ENCODE peak calls at places on chromosomes 1 and 21, in six cellular contexts. E is GM23338, F is SJCRH30, S is ascending aorta, B is OCI-LY7, C is mesenchymal stem cell. D is an unnamed sample.

GRCh38 chr1:192807968-192808587 is 761 bp upstream of the RGS2 start:
- DNase-seq in S (no peak), B (no peak), F (no peak), C (peak), E (peak), D (no peak)

GRCh38 chr1:232709339-232709738 is 79.4 kb upstream of the SIPA1L2 start:
- DNase-seq in S (no peak), C (peak), F (no peak), E (no peak), B (no peak), D (no peak)

GRCh38 chr1:54001620-54002019 is 16.4 kb downstream of the LDLRAD1 start:
- DNase-seq in S (no peak), F (no peak), B (no peak), C (no peak), E (no peak), D (no peak)

GRCh38 chr1:152917794-152918193 is 9.4 kb downstream of the IVL start:
- DNase-seq in B (no peak), S (no peak), C (no peak), E (peak), F (no peak), D (no peak)

GRCh38 chr1:93623875-93624274 is 57.8 kb downstream of the BCAR3 start:
- DNase-seq in B (no peak), F (no peak), C (peak), E (no peak), S (no peak), D (no peak)

GRCh38 chr21:38439957-38440356 is 58.3 kb downstream of the ERG start:
- DNase-seq in F (no peak), B (no peak), S (no peak), E (no peak), C (no peak), D (no peak)

GRCh38 chr1:176691251-176692228 is 228.6 kb downstream of the PAPPA2 start:
- DNase-seq in B (peak), E (peak), S (peak), F (peak), C (peak), D (no peak)

GRCh38 chr1:113451710-113452109 is 61.4 kb downstream of the MAGI3 start:
- DNase-seq in C (no peak), E (no peak), B (no peak), F (no peak), S (no peak), D (no peak)

GRCh38 chr1:161905269-161905884 is 118.3 kb downstream of the OLFML2B start:
- DNase-seq in B (peak), C (peak), F (peak), E (peak), S (no peak), D (no peak)

GRCh38 chr1:200739499-200740290 is 1.0 kb downstream of the CAMSAP2 start:
- DNase-seq in S (peak), B (no peak), C (peak), F (no peak), E (peak), D (peak)

GRCh38 chr1:94778808-94779207 is 41.3 kb upstream of the SLC44A3 start:
- DNase-seq in S (no peak), E (no peak), C (peak), F (no peak), B (no peak), D (no peak)

GRCh38 chr1:154276797-154277196 is 4.4 kb downstream of the HAX1 start:
- DNase-seq in B (peak), C (no peak), F (no peak), S (no peak), E (peak), D (no peak)

GRCh38 chr1:89499320-89499719 is 25.3 kb upstream of the LRRC8B start:
- DNase-seq in S (no peak), F (no peak), C (no peak), E (no peak), B (no peak), D (no peak)

GRCh38 chr1:19454265-19455198 is 30.8 kb downstream of the CAPZB start:
- DNase-seq in S (no peak), F (no peak), C (peak), E (no peak), B (no peak), D (no peak)

GRCh38 chr1:229596961-229597699 is 28.8 kb downstream of the TAF5L start:
- DNase-seq in C (peak), E (no peak), B (no peak), F (no peak), S (peak), D (peak)

GRCh38 chr1:245484176-245484575 is 329.4 kb downstream of the KIF26B start:
- DNase-seq in E (peak), F (no peak), B (no peak), S (no peak), C (no peak), D (no peak)

GRCh38 chr1:52473039-52473438 is 68.6 kb downstream of the PRPF38A start:
- DNase-seq in E (no peak), F (no peak), C (no peak), S (no peak), B (no peak), D (no peak)

GRCh38 chr1:27161594-27161993 is 6.7 kb upstream of the SLC9A1 start:
- DNase-seq in E (no peak), B (peak), S (no peak), F (no peak), C (no peak), D (no peak)

GRCh38 chr1:12342261-12343003 is 112.6 kb downstream of the VPS13D start:
- DNase-seq in E (no peak), C (peak), S (no peak), F (peak), B (no peak), D (no peak)

GRCh38 chr1:58395355-58395754 is 151.2 kb downstream of the OMA1 start:
- DNase-seq in E (no peak), C (peak), F (peak), S (no peak), B (no peak), D (no peak)

GRCh38 chr1:230321741-230322420 is 104.3 kb downstream of the PGBD5 start:
- DNase-seq in C (no peak), B (no peak), E (no peak), S (no peak), F (no peak), D (no peak)

GRCh38 chr1:213790565-213790964 is 197.2 kb upstream of the PROX1 start:
- DNase-seq in S (no peak), F (no peak), E (no peak), B (no peak), C (no peak), D (no peak)

GRCh38 chr1:31761883-31762282 is 2.3 kb downstream of the ADGRB2 start:
- DNase-seq in C (peak), B (no peak), F (no peak), S (no peak), E (no peak), D (no peak)

GRCh38 chr21:20970691-20971090 is 27.5 kb upstream of the NCAM2 start:
- DNase-seq in E (no peak), B (no peak), F (no peak), S (no peak), C (no peak), D (no peak)

GRCh38 chr1:25618433-25618808 is 1.8 kb downstream of the MAN1C1 start:
- DNase-seq in E (peak), B (no peak), F (peak), C (no peak), S (no peak), D (no peak)

GRCh38 chr21:44089001-44089911 is 17.9 kb upstream of the PWP2 start:
- DNase-seq in C (no peak), B (peak), E (no peak), F (no peak), S (peak), D (peak)

GRCh38 chr1:200252526-200252925 is 157.3 kb downstream of the ZNF281 start:
- DNase-seq in B (no peak), F (no peak), S (no peak), E (no peak), C (no peak), D (no peak)

GRCh38 chr1:50972766-50973165 is 2.7 kb downstream of the CDKN2C start:
- DNase-seq in S (no peak), B (no peak), E (no peak), C (no peak), F (no peak), D (no peak)

GRCh38 chr1:194813109-194813508 is 1626.7 kb upstream of the B3GALT2 start:
- DNase-seq in B (no peak), E (no peak), S (no peak), C (no peak), F (no peak), D (no peak)

GRCh38 chr1:94463765-94464330 is 45.7 kb downstream of the ABCD3 start:
- DNase-seq in C (peak), S (no peak), E (peak), B (peak), F (peak), D (no peak)

GRCh38 chr1:227911376-227911775 is 36.4 kb downstream of the WNT9A start:
- DNase-seq in F (no peak), B (no peak), E (no peak), C (no peak), S (no peak), D (no peak)
- H3K27ac ChIP-seq in F (no peak), B (no peak), E (no peak), C (no peak), S (no peak), D (no peak)

GRCh38 chr21:15140321-15141019 is 75.7 kb upstream of the NRIP1 start:
- DNase-seq in B (no peak), F (peak), C (no peak), E (no peak), S (no peak), D (no peak)
- H3K4me3 ChIP-seq in B (no peak), F (peak), C (no peak), E (no peak), S (no peak), D (no peak)

DNA sequence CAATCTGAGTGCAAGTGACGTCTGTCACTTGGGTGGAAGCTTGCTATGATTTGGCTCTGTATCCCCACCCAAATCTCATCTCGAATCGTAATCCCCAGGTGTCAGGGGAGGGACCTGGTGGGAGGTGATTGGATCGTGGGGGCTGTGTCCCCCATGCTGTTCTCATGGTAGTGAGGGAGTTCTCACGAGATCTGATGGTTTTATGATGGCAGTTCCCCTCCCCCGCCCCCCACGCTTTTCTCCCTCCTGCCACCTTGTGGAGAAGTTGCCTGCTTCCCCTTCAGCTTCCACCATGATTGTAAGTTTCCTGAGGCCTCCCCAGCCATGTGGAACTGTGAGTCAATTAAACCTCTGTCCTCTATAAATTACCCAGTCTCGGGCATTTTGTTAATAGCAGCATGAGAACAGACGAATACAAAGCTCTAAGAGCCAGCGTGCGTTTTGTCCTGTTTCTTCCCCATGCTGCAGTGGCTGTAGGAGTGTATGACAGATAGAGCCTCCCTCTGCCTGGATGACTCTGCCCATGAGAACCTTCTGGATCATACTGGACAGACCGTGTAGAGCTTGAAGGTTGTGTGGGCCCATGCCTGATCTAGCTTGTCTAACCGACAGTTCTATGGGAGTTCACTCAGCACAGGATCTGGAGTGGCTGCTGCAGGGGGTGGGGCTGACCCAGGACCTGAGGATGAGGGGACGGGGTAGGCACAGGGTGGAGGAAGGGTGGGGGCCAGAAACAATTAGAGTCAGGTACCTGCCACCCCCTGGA is 139.7 kb upstream of the ERRFI1 start:
- DNase-seq in B (peak), E (peak), F (no peak), C (no peak), S (no peak), D (no peak)
- H3K27ac ChIP-seq in B (no peak), E (peak), F (no peak), C (no peak), S (no peak), D (no peak)

GRCh38 chr1:114508386-114508898 is 2.6 kb downstream of the TRIM33 start:
- DNase-seq in B (no peak), S (no peak), C (no peak), F (no peak), E (no peak), D (no peak)

GRCh38 chr1:114511048-114511785 is at the start of gene TRIM33:
- DNase-seq in C (peak), F (peak), B (peak), E (peak), S (peak), D (peak)

GRCh38 chr1:114510235-114511047 is 562 bp downstream of the TRIM33 start:
- DNase-seq in S (peak), E (peak), B (peak), F (peak), C (peak), D (peak)

GRCh38 chr1:114509596-114510234 is 1.3 kb downstream of the TRIM33 start:
- DNase-seq in C (peak), F (no peak), B (peak), E (no peak), S (no peak), D (no peak)

GRCh38 chr1:114512595-114513280 is 1.7 kb upstream of the TRIM33 start:
- DNase-seq in B (no peak), F (no peak), S (no peak), C (no peak), E (no peak), D (no peak)
- H3K4me3 ChIP-seq in B (peak), F (no peak), S (no peak), C (peak), E (peak), D (no peak)

DNA sequence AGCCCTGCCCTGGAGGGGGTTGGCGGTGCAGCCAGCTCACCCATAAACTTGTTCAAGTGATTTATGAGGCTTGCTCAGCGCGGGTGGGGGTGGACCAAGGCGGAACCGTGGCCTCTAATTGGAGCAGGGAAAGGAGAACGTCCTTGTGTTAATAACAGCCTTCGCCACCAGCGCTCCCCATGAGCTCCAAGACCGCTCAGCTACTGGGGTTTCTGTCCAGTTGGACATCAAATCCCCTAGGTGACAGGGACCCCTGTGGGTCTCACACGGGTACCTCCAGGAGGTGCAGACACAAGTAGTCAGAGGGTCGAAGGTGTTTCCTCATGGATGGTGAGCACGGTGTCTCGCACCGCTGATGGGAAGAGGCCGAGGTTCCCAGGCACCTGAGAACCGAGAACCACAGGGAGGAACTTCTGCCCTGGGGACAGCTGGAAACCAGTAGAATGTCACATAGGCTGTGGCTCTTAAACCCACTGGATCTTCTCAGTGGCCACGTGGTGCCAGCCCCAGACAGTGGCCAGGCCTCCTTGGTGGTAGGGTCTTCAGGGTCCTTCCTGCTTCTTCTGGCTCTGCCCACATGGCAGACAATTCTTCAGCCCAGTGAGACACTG is 3.7 kb upstream of the ACTRT2 start:
- DNase-seq in C (no peak), S (no peak), F (no peak), B (no peak), E (no peak), D (no peak)
- H3K27ac ChIP-seq in C (no peak), S (no peak), F (no peak), B (no peak), E (no peak), D (no peak)

DNA sequence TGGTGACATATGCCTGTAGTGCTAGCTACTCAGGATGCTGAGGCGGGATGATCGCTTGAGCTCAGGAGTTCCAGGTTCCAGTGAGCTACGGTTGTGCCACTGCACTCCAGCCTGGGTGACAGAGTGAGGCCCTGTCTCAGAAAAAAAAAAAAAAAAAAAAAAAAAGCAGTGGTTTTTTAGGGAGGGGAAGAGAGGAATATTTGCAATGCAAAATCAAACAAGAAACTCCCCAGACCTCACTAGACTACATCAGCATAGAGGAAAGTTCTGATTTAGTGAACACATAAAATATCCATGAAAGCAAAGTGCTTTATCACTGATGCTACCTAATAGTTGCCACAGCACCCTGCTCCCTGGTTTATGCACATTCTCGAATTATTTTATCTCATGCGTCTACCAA is 50.5 kb upstream of the GPR157 start:
- DNase-seq in S (no peak), B (no peak), E (no peak), F (no peak), C (no peak), D (no peak)
- H3K4me3 ChIP-seq in S (no peak), B (no peak), E (peak), F (no peak), C (peak), D (no peak)

GRCh38 chr1:32981003-32981909 is 16.6 kb upstream of the RNF19B start:
- DNase-seq in F (no peak), C (peak), E (peak), S (peak), B (peak), D (no peak)

GRCh38 chr1:32988665-32989064 is 24.1 kb upstream of the RNF19B start:
- DNase-seq in E (no peak), F (no peak), B (no peak), C (peak), S (no peak), D (no peak)

GRCh38 chr1:32983039-32983438 is 18.4 kb upstream of the RNF19B start:
- DNase-seq in B (no peak), C (no peak), E (no peak), S (no peak), F (no peak), D (no peak)

GRCh38 chr1:32984090-32984828 is 19.6 kb upstream of the RNF19B start:
- DNase-seq in S (no peak), F (no peak), C (peak), B (no peak), E (peak), D (no peak)

DNA sequence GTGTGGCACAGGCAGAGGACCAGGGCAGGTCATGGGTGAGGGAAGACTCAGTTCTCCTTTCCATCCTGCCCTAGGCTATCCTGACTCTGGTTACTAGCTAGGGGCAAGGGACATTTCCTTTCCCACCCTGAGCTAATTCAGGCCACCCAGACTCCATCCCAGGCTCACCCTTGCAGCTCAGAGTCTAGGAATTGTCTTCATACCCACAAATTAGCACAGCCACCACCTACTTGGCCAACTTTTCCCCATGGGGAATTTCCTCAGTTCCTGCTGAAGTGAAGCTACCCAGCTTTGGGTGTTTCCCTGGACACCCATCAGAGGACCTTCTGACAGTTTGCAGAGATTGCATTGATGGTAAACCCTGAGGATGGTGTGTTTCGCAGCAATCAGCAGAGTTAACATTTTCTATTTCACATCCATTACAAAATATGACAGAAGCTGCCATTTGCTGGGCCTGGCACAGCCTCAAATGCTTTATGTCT is 20.3 kb upstream of the RNF19B start:
- DNase-seq in S (no peak), B (no peak), F (no peak), C (no peak), E (no peak), D (no peak)
- H3K27ac ChIP-seq in S (no peak), B (no peak), F (no peak), C (no peak), E (no peak), D (no peak)